ENCODE peak calls at places on chromosomes 5 and 9, in nine cellular contexts. N is upper lobe of left lung, G is heart left ventricle, O is RWPE2, H is A549, S is body of pancreas, X is IMR-90, M is pancreas, W is gastrocnemius medialis. I is an unnamed sample. For H3K4me1, the result is how much of the 10 kb centered on the place peaks cover.

GRCh38 chr5:50967388-50968039 is 301.1 kb downstream of the PARP8 start:
- ATAC-seq in X (no peak), M (peak), W (no peak), H (no peak), N (peak), S (peak), G (peak), O (no peak), I (peak)

GRCh38 chr9:125147401-125147951 is 4.1 kb upstream of the SCAI start:
- ATAC-seq in S (no peak), W (no peak), O (no peak), M (no peak), G (no peak), X (no peak), H (no peak), N (no peak), I (no peak)

GRCh38 chr9:96398582-96399334 is 15.2 kb upstream of the SLC35D2 start:
- ATAC-seq in N (no peak), S (no peak), M (no peak), H (peak), W (no peak), X (peak), O (no peak), G (no peak), I (no peak)

GRCh38 chr5:95966005-95966404 is 4.4 kb upstream of the ELL2 start:
- ATAC-seq in X (no peak), H (no peak), O (no peak), W (no peak), S (no peak), G (no peak), M (peak), N (no peak), I (no peak)

GRCh38 chr9:81722277-81722676 is 32.9 kb upstream of the TLE1 start:
- ATAC-seq in X (no peak), M (no peak), S (no peak), O (no peak), W (no peak), N (no peak), H (no peak), G (no peak), I (no peak)

GRCh38 chr5:10289353-10289752 is 18.3 kb downstream of the CMBL start:
- ATAC-seq in X (no peak), N (peak), G (peak), S (peak), M (peak), W (peak), O (no peak), H (peak), I (no peak)

GRCh38 chr5:5886812-5887486 is 464.5 kb downstream of the ICE1 start:
- ATAC-seq in W (peak), O (peak), N (peak), H (peak), M (peak), G (peak), X (no peak), S (peak), I (no peak)

GRCh38 chr9:99137225-99137624 is 32.3 kb downstream of the TGFBR1 start:
- ATAC-seq in W (no peak), S (no peak), N (peak), O (no peak), G (peak), H (no peak), X (no peak), M (peak), I (no peak)

GRCh38 chr9:137166242-137167112 is 3.4 kb downstream of the LRRC26 start:
- ATAC-seq in G (no peak), H (no peak), W (no peak), N (no peak), M (no peak), S (no peak), O (no peak), X (no peak), I (no peak)

GRCh38 chr9:95989304-95989703 is 113.8 kb downstream of the ERCC6L2 start:
- ATAC-seq in N (no peak), O (peak), G (no peak), W (no peak), X (peak), H (no peak), M (no peak), S (no peak), I (no peak)

GRCh38 chr9:113373255-113373654 is 3.5 kb downstream of the HDHD3 start:
- ATAC-seq in S (no peak), X (no peak), G (no peak), W (no peak), H (no peak), M (no peak), N (no peak), O (no peak), I (no peak)

DNA sequence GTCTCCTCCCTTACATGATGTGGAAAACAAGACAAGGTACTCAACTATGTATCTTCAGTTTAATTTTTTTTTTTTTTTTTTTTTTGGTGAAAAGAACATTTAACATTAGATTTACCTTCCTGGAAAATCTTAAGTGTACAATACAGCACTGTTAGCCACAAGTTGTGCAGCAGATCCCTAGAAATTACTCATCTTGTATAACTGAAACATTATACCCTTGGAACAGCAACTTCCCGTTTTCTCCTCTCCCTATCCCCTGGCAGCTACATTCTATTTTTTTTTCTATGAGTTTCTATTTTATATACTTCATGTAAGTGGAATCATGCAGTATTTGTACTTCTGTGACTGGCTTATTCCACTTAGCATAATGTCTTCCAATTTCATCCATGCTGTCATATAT is 421.9 kb upstream of the FTMT start:
- ATAC-seq in H (no peak), W (no peak), X (no peak), G (no peak), N (no peak), M (no peak), O (no peak), S (no peak), I (no peak)
- H3K4me1 ChIP-seq in H (under half), W (under half), X (under half), G (under half), N (under half), M (under half), O (under half), S (under half), I (under half)

GRCh38 chr9:106860731-106861584 is 2.0 kb upstream of the ZNF462 start:
- ATAC-seq in N (peak), G (peak), O (peak), H (no peak), S (peak), M (peak), X (peak), W (peak), I (peak)
- H3K4me3 ChIP-seq in N (peak), G (peak), O (peak), H (peak), S (peak), M (peak), X (peak), W (peak), I (peak)

GRCh38 chr5:74543162-74543995 is 97.1 kb downstream of the ENC1 start:
- ATAC-seq in S (peak), N (peak), H (peak), W (peak), M (peak), X (peak), G (no peak), O (peak), I (no peak)

GRCh38 chr5:74541381-74541781 is 99.1 kb downstream of the ENC1 start:
- ATAC-seq in M (no peak), X (no peak), S (no peak), N (no peak), W (no peak), O (peak), G (no peak), H (no peak), I (no peak)

GRCh38 chr5:74544811-74545210 is 95.7 kb downstream of the ENC1 start:
- ATAC-seq in W (no peak), X (no peak), N (no peak), S (no peak), M (no peak), G (no peak), O (no peak), H (no peak), I (no peak)

GRCh38 chr5:74540582-74540981 is 99.9 kb downstream of the ENC1 start:
- ATAC-seq in S (peak), G (no peak), O (no peak), N (no peak), M (peak), H (no peak), W (no peak), X (no peak), I (no peak)

DNA sequence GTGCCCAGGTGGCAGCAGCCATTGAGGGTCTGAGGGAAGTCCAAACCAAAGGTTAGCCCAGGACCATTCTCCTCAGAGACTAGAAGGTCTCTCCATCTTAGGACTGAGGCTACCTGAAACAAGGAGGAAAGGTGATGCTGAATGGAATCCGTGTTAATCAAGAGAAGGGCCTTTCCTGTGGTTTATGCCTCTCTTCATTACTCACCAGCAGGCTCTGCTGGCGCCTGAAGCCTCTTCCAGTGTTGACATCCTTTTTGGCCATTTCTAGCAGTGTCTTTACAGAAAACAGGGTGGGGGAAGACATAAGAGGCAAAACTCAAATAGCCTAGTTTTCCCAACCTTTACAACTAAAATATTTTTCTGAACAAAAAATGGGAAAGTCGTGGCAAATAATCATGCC is 98.1 kb downstream of the ENC1 start:
- ATAC-seq in G (no peak), M (no peak), N (no peak), S (no peak), W (no peak), X (no peak), O (peak), H (no peak), I (no peak)
- TF ChIP-seq CTCF in G (no peak), M (no peak), N (no peak), S (no peak), W (no peak), X (no peak), O (peak), H (no peak), I (no peak)

GRCh38 chr5:116554764-116555163 is 19.9 kb downstream of the SEMA6A start:
- ATAC-seq in O (no peak), N (no peak), X (no peak), W (peak), H (no peak), M (no peak), S (no peak), G (no peak), I (no peak)

GRCh38 chr5:116559239-116559638 is 15.4 kb downstream of the SEMA6A start:
- ATAC-seq in X (no peak), M (no peak), S (no peak), N (no peak), G (no peak), W (no peak), O (no peak), H (no peak), I (no peak)

GRCh38 chr5:116550082-116550481 is 24.5 kb downstream of the SEMA6A start:
- ATAC-seq in G (no peak), H (no peak), N (no peak), M (no peak), X (no peak), S (no peak), W (no peak), O (no peak), I (no peak)

GRCh38 chr5:116557669-116558271 is 16.9 kb downstream of the SEMA6A start:
- ATAC-seq in X (peak), S (no peak), H (peak), O (peak), G (no peak), M (peak), N (no peak), W (no peak), I (no peak)

GRCh38 chr5:116553366-116553765 is 21.3 kb downstream of the SEMA6A start:
- ATAC-seq in H (no peak), S (peak), G (no peak), M (no peak), W (no peak), N (no peak), O (no peak), X (no peak), I (peak)
- H3K4me1 ChIP-seq in H (under half), S (under half), G (under half), M (under half), W (under half), N (under half), O (under half), X (under half), I (under half)

GRCh38 chr5:102608414-102608813 is 109.6 kb upstream of the SLCO6A1 start:
- ATAC-seq in O (no peak), S (peak), X (no peak), W (no peak), H (no peak), M (peak), N (no peak), G (no peak), I (no peak)

DNA sequence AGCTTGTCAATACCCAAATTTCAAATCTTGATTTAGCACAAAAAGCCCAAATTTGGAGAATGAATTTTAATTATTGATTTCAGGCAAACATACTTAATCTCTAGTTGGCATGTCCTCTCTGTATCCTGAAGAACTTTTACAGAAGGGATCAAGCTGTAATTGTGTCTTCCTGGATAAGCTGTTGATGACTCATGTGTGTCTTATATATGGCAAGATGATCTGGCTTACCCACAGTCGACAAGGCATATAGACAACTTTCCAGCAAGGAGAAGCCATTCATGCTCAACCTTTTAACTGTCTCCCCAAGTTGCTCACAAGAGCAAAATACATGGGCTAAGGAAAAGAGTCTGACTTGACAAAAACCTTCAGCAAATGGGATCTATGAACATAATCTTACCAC is 112.5 kb upstream of the SLCO6A1 start:
- ATAC-seq in M (no peak), H (no peak), G (no peak), W (no peak), O (no peak), N (no peak), S (no peak), X (no peak), I (no peak)
- H3K4me3 ChIP-seq in M (no peak), H (no peak), G (no peak), W (no peak), O (no peak), N (no peak), S (no peak), X (no peak), I (no peak)

GRCh38 chr5:154757647-154758406 is 2.6 kb downstream of the LARP1 start:
- ATAC-seq in S (no peak), W (no peak), M (peak), H (no peak), N (no peak), O (peak), G (no peak), X (no peak), I (no peak)
- TF ChIP-seq CTCF in S (no peak), W (no peak), M (no peak), H (no peak), N (no peak), O (no peak), G (no peak), X (no peak), I (no peak)

DNA sequence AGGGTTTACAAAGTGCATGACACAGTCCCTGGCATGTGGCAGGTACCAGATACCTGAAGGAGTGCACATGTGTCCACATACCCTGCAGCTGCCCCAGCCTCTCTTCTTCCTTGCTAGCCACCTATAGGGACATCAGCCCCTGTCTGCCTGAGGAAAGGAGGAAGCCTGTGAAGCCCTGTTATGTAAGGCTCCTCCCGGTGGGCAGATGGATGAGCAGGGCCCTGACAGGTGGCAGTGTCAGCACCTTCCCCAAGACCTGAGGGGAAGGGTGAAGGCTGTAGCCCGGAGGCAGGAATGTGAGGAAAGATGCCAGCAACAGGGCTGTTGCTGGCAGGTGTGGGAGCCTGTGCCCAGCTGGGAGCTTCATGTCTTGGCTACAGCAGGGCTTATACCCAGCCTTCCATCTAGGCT is 21.7 kb downstream of the TCF7 start:
- ATAC-seq in O (no peak), W (no peak), S (no peak), N (no peak), X (no peak), G (no peak), H (no peak), M (no peak), I (no peak)
- H3K4me1 ChIP-seq in O (under half), W (under half), S (under half), N (under half), X (under half), G (under half), H (under half), M (under half), I (under half)

DNA sequence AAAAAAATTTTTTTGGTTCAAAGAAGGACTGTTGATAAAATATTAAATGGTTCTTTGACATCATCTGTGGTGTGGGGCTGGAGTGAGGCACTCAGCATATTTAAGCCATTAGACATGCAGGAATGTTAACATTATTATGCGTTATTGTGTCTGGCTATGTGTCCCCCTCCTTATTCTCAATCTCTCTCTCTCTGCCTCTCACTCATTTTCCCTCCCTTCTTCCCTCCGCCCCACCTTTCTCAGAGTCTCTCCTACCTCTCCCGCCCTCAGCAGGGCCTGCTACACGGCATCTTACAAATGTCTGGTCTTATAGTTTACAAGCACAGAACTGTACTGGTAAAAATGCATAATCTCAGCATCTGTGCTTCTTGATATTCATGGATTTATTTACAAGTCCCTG is 287.8 kb upstream of the TMEM161B start:
- ATAC-seq in G (no peak), N (no peak), X (no peak), O (no peak), M (no peak), H (no peak), W (no peak), S (no peak), I (no peak)
- H3K4me3 ChIP-seq in G (no peak), N (no peak), X (no peak), O (no peak), M (no peak), H (no peak), W (no peak), S (no peak), I (no peak)

DNA sequence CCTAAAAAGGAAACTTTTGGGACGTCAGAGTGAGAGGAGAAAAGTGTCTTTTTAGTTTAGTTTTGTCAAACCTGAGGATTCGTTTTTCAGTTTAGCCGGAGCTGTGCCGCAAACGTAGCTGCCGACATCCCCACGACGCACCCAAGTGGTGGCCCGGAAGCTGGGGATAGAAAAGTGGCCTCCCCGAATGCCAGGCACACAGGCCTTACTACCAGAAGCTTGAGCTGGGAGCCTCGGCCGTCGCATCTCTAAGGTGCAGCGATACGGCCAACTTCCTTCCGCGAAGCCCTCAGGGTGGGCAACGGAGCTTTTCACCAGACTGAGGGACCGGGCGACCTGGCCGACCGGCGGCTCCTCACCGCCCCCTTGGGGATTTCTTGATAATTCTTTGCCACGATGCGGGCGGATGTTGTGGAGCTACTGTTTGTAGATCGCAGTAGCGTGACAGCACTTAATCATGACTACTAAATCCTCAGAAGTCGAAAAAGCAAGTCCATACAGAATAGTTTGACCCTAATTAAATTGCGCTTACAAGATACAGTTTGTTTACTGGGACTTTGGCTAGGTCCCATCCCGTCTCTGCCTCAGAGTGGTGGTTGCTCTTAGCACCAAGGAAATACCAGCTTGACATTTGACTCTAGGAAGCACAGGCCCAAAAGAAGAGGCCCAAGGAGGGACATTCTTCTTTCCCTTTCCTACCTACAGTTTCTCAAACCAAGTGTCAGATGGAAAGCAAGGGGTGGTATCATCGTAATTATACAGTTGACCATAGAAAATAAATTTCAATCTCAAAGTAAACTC is 584 bp upstream of the TMEM267 start:
- ATAC-seq in O (peak), W (peak), N (peak), H (peak), S (peak), X (peak), G (peak), M (peak), I (peak)
- TF ChIP-seq CTCF in O (peak), W (peak), N (peak), H (peak), S (peak), X (peak), G (peak), M (peak), I (peak)